ENCODE peak calls at places on chromosomes 12 and 14, in four cellular contexts. One of them, this sample, is unnamed.

GRCh38 chr12:118183711-118184110 is 47.8 kb downstream of the PEBP1 start:
- DNase-seq in IMR-90: no peak
- DNase-seq in H1: no peak
- DNase-seq in H9: no peak
- DNase-seq in this sample: no peak

GRCh38 chr12:132422057-132423043 is 67.6 kb upstream of the FBRSL1 start:
- DNase-seq in IMR-90: peak
- DNase-seq in H1: no peak
- DNase-seq in H9: peak
- DNase-seq in this sample: peak

GRCh38 chr14:78170203-78170602 is at the start of gene NRXN3:
- DNase-seq in IMR-90: no peak
- DNase-seq in H1: peak
- DNase-seq in H9: peak
- DNase-seq in this sample: peak

GRCh38 chr12:23640754-23641153 is 308.7 kb downstream of the SOX5 start:
- DNase-seq in IMR-90: no peak
- DNase-seq in H1: no peak
- DNase-seq in H9: peak
- DNase-seq in this sample: peak

GRCh38 chr12:51953925-51954324 is 2.4 kb downstream of the ACVR1B start:
- DNase-seq in IMR-90: no peak
- DNase-seq in H1: no peak
- DNase-seq in H9: no peak
- DNase-seq in this sample: no peak

GRCh38 chr12:57585156-57585555 is 5.8 kb upstream of the PIP4K2C start:
- DNase-seq in IMR-90: no peak
- DNase-seq in H1: no peak
- DNase-seq in H9: no peak
- DNase-seq in this sample: no peak

GRCh38 chr12:116484807-116485206 is 74.4 kb upstream of the MAP1LC3B2 start:
- DNase-seq in IMR-90: no peak
- DNase-seq in H1: no peak
- DNase-seq in H9: no peak
- DNase-seq in this sample: no peak

GRCh38 chr14:50173891-50174290 is 57.5 kb downstream of the SOS2 start:
- DNase-seq in IMR-90: peak
- DNase-seq in H1: no peak
- DNase-seq in H9: no peak
- DNase-seq in this sample: no peak

GRCh38 chr12:83408841-83409240 is 722.1 kb downstream of the TMTC2 start:
- DNase-seq in IMR-90: no peak
- DNase-seq in H1: no peak
- DNase-seq in H9: no peak
- DNase-seq in this sample: no peak

GRCh38 chr14:86596024-86596423 is 1066.1 kb downstream of the FLRT2 start:
- DNase-seq in IMR-90: no peak
- DNase-seq in H1: no peak
- DNase-seq in H9: no peak
- DNase-seq in this sample: no peak
- H3K4me2 ChIP-seq in IMR-90: no peak
- H3K4me2 ChIP-seq in H1: no peak
- H3K4me2 ChIP-seq in H9: no peak
- H3K4me2 ChIP-seq in this sample: no peak

DNA sequence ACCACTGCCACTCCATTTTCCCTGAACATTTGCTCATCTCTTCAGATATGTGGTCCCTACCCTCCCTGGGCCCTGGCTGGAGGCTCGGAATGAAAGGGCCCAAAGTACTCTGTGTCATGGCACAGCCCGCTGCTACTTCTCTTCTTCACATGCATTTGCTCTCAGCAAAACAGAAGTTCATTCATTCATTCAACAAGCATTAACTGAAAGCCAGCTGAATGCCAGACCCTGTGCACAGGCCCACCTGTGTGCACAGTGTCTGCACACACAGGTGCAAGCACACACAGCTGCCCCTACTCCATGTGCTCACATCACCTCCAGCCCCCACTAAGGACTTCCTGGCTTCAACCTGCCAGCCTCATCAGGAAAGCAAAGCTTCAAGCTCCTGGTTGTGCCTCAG is 7.8 kb downstream of the WNT1 start:
- DNase-seq in IMR-90: no peak
- DNase-seq in H1: no peak
- DNase-seq in H9: no peak
- DNase-seq in this sample: no peak
- H3K56ac ChIP-seq in IMR-90: no peak
- H3K56ac ChIP-seq in H1: no peak
- H3K56ac ChIP-seq in H9: no peak
- H3K56ac ChIP-seq in this sample: no peak

DNA sequence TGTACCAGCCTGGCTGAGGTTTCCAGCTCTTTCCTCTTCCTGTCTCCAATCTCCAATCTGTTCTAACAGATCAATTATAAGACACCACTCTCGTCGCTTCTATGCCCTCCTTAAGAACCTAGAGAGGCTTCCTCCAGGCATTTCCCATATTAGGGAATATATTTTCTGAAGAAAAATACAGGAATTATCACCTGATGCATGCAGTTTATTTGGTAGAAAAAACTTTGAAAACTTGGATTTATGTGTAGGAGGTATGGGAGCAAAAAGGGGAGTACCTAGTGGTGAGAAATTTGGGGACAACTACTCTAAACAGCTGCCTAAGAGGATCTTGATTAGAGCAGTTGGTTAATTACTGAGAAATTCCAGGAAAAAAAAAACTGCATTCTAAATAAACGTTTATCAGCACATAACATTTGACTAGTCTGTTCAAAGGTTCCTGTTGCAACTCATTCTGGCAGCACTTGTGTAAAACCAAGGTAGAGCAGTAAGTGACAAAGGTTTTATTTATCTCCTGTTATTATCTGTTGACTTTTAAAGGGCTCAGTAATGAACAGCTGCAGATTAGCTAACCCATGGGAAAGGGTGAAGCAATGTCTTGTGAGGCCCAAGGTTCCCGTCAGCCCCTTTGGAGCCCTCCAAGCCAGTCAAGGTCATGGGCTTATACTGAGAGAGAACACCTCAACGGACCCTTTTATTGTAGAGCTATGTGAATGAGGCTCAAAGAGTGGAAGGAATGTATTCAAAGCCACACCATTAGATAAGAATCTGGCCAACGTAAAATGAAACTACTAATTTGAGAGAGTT is 36.4 kb upstream of the NR1H4 start:
- DNase-seq in IMR-90: no peak
- DNase-seq in H1: no peak
- DNase-seq in H9: no peak
- DNase-seq in this sample: no peak
- H3K9ac ChIP-seq in IMR-90: no peak
- H3K9ac ChIP-seq in H1: no peak
- H3K9ac ChIP-seq in H9: no peak
- H3K9ac ChIP-seq in this sample: no peak

GRCh38 chr12:53971129-53971528 is 1.8 kb upstream of the HOXC11 start:
- DNase-seq in IMR-90: no peak
- DNase-seq in H1: no peak
- DNase-seq in H9: no peak
- DNase-seq in this sample: no peak

GRCh38 chr12:53971686-53972085 is 1.2 kb upstream of the HOXC11 start:
- DNase-seq in IMR-90: no peak
- DNase-seq in H1: no peak
- DNase-seq in H9: no peak
- DNase-seq in this sample: no peak

GRCh38 chr12:53972152-53972702 is 699 bp upstream of the HOXC11 start:
- DNase-seq in IMR-90: no peak
- DNase-seq in H1: no peak
- DNase-seq in H9: no peak
- DNase-seq in this sample: no peak

GRCh38 chr12:53973093-53974042 is at the start of gene HOXC11:
- DNase-seq in IMR-90: no peak
- DNase-seq in H1: no peak
- DNase-seq in H9: peak
- DNase-seq in this sample: no peak

DNA sequence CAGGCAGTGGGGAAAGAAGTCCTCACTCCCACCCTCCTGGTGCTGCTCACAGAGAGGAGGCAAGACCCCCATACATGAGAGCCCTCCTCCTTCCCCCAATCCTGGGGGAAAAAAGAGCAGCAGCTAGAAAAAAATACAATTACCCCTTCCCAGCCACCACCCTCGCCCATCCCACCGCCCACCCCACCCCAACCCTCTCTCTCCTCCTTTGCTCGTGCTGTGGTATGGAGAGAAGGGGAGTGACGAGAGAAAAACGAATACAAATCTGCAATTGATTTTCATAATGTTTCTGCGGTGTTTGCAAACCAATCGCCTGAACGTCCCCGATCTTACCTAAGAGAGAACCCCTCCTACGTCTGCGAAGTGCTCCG is 219 bp upstream of the HOXC11 start:
- DNase-seq in IMR-90: no peak
- DNase-seq in H1: no peak
- DNase-seq in H9: no peak
- DNase-seq in this sample: no peak
- H3K4me2 ChIP-seq in IMR-90: no peak
- H3K4me2 ChIP-seq in H1: no peak
- H3K4me2 ChIP-seq in H9: peak
- H3K4me2 ChIP-seq in this sample: no peak

DNA sequence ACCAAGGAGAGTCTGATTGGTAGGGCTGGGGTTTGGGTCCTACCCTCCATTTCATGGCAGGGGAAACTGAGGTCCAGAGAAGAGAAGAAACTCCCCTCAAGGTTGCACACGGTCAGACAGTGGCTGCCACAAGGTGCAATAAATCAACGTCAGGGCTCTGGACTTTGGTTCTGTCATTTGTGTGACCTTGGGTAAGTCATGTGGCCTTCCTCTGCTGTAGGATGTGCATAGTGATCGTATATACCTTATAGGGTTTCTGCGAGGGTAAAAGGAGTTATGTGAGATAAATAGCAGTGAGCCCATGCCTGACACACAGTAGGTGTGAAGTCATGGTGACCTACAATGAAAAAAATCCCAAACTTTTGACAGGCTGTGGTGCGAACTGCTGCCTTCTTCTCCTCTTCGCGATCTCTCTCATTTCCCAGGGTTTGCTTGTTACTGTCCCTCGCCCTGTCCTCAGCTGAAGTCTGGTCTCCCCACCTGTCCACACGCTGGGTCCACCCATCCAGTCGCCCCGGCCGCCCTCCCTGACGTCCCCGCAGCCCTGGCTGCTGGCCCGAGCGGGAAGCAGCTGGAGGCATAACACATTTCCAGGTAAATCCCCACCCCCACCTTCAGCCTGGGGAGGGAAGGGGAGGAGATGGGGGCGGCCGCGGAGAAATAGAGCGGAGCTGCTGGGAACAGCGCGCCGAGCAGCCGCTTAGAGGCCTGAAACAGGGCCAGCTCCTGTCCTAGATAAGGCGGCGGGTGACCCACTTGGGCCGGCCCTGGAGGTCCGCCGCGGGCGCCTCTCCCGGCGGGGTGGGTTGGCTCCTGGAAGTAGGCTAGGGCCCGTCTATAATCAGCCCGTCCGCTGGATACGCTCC is 1.8 kb upstream of the FAM222A start:
- DNase-seq in IMR-90: no peak
- DNase-seq in H1: no peak
- DNase-seq in H9: peak
- DNase-seq in this sample: peak
- H3K56ac ChIP-seq in IMR-90: no peak
- H3K56ac ChIP-seq in H1: no peak
- H3K56ac ChIP-seq in H9: no peak
- H3K56ac ChIP-seq in this sample: peak

This sample was measured in mesendoderm.